ENCODE peak calls at places on chromosomes 12 and 14, in nine cellular contexts. I is EH; G is cardiac muscle cell; Y is CD4-positive, alpha-beta T cell; X is stimulated activated CD8-positive, alpha-beta memory T cell treated with anti-CD3 and anti-CD28 coated beads, Interleukin-15, amount 100 ng/mL, for 24 hours; O is ovary; M is psoas muscle; P is NAMALWA; C is HEK293T. H is an unnamed sample.

GRCh38 chr14:105384041-105384557 is 14.2 kb upstream of the TEX22 start:
- DNase-seq in I (no peak), G (no peak), Y (no peak), X (no peak), O (no peak), M (no peak), P (no peak), C (no peak), H (no peak)

GRCh38 chr12:64098709-64099354 is 123.3 kb downstream of the KICS2 start:
- DNase-seq in I (peak), G (peak), Y (no peak), X (no peak), O (peak), M (no peak), P (no peak), C (no peak), H (no peak)

GRCh38 chr12:104624529-104624928 is 167.8 kb downstream of the CHST11 start:
- DNase-seq in I (no peak), G (no peak), Y (no peak), X (no peak), O (no peak), M (no peak), P (no peak), C (no peak), H (no peak)

GRCh38 chr12:81627336-81628189 is 131.6 kb downstream of the PPFIA2 start:
- DNase-seq in I (peak), G (peak), Y (no peak), X (no peak), O (no peak), M (no peak), P (peak), C (peak), H (no peak)

GRCh38 chr12:62724285-62724684 is 210.7 kb downstream of the PPM1H start:
- DNase-seq in I (no peak), G (no peak), Y (no peak), X (no peak), O (no peak), M (no peak), P (no peak), C (no peak), H (peak)

GRCh38 chr12:98499668-98500456 is 15.5 kb upstream of the TMPO start:
- DNase-seq in I (no peak), G (no peak), Y (no peak), X (no peak), O (no peak), M (no peak), P (no peak), C (no peak), H (no peak)

GRCh38 chr12:75526655-75527511 is 15.5 kb upstream of the KRR1 start:
- DNase-seq in I (peak), G (peak), Y (no peak), X (no peak), O (no peak), M (no peak), P (peak), C (peak), H (peak)

GRCh38 chr14:54169254-54169924 is 212.8 kb upstream of the BMP4 start:
- DNase-seq in I (peak), G (no peak), Y (no peak), X (no peak), O (no peak), M (no peak), P (peak), C (no peak), H (no peak)

GRCh38 chr14:92539419-92539818 is 25.8 kb downstream of the RIN3 start:
- DNase-seq in I (no peak), G (no peak), Y (no peak), X (no peak), O (no peak), M (no peak), P (no peak), C (no peak), H (no peak)

GRCh38 chr12:120283318-120283717 is 8.4 kb downstream of the RNU4-2 start:
- DNase-seq in I (no peak), G (peak), Y (no peak), X (no peak), O (no peak), M (no peak), P (no peak), C (no peak), H (no peak)

GRCh38 chr12:47121146-47121545 is 41.4 kb upstream of the AMIGO2 start:
- DNase-seq in I (peak), G (no peak), Y (no peak), X (no peak), O (no peak), M (no peak), P (no peak), C (no peak), H (no peak)

GRCh38 chr14:54046250-54046649 is 89.6 kb upstream of the BMP4 start:
- DNase-seq in I (no peak), G (no peak), Y (no peak), X (no peak), O (no peak), M (no peak), P (no peak), C (no peak), H (no peak)

GRCh38 chr12:47753021-47754001 is 5.4 kb downstream of the RAPGEF3 start:
- DNase-seq in I (peak), G (peak), Y (no peak), X (no peak), O (no peak), M (peak), P (no peak), C (no peak), H (peak)

GRCh38 chr14:92404938-92405337 is 82.0 kb downstream of the SLC24A4 start:
- DNase-seq in I (no peak), G (no peak), Y (no peak), X (no peak), O (no peak), M (no peak), P (no peak), C (no peak), H (no peak)

GRCh38 chr12:112354399-112354798 is 27.8 kb downstream of the HECTD4 start:
- DNase-seq in I (no peak), G (peak), Y (no peak), X (no peak), O (no peak), M (no peak), P (peak), C (no peak), H (no peak)

GRCh38 chr12:124609041-124609984 is 41.9 kb upstream of the NCOR2 start:
- DNase-seq in I (peak), G (peak), Y (peak), X (peak), O (peak), M (peak), P (peak), C (no peak), H (peak)

GRCh38 chr12:51521554-51522276 is 69.3 kb upstream of the SCN8A start:
- DNase-seq in I (peak), G (peak), Y (no peak), X (no peak), O (no peak), M (no peak), P (no peak), C (no peak), H (no peak)

GRCh38 chr12:16187684-16188083 is 89.8 kb downstream of the SLC15A5 start:
- DNase-seq in I (no peak), G (no peak), Y (no peak), X (no peak), O (no peak), M (no peak), P (no peak), C (no peak), H (no peak)

GRCh38 chr14:50875359-50876090 is 3.7 kb downstream of the ABHD12B start:
- DNase-seq in I (peak), G (no peak), Y (peak), X (peak), O (no peak), M (no peak), P (peak), C (no peak), H (no peak)

GRCh38 chr14:103625361-103626095 is 3.5 kb upstream of the KLC1 start:
- DNase-seq in I (no peak), G (no peak), Y (no peak), X (no peak), O (no peak), M (no peak), P (peak), C (no peak), H (no peak)

GRCh38 chr12:99898645-99899044 is 86.1 kb downstream of the ANKS1B start:
- DNase-seq in I (no peak), G (no peak), Y (no peak), X (no peak), O (no peak), M (no peak), P (no peak), C (no peak), H (no peak)

GRCh38 chr12:82883396-82884360 is 197.0 kb downstream of the TMTC2 start:
- DNase-seq in I (no peak), G (no peak), Y (no peak), X (no peak), O (no peak), M (no peak), P (no peak), C (no peak), H (no peak)

GRCh38 chr14:29528889-29529288 is 398.8 kb downstream of the PRKD1 start:
- DNase-seq in I (peak), G (peak), Y (no peak), X (no peak), O (no peak), M (no peak), P (no peak), C (no peak), H (no peak)

GRCh38 chr12:123269395-123269892 is 2.2 kb downstream of the CDK2AP1 start:
- DNase-seq in I (peak), G (peak), Y (peak), X (no peak), O (peak), M (peak), P (peak), C (no peak), H (peak)

GRCh38 chr12:55847033-55847432 is 4.3 kb upstream of the MMP19 start:
- DNase-seq in I (peak), G (peak), Y (no peak), X (no peak), O (no peak), M (peak), P (no peak), C (no peak), H (peak)

GRCh38 chr14:54173782-54174181 is 217.2 kb upstream of the BMP4 start:
- DNase-seq in I (peak), G (no peak), Y (no peak), X (no peak), O (no peak), M (no peak), P (no peak), C (no peak), H (no peak)